ENCODE peak calls at places on chromosome 13, in eight cellular contexts. R, N, A, B, Z, W, X and M are unnamed samples.

GRCh38 chr13:112770504-112770903 is 80.7 kb downstream of the ATP11A start:
- DNase-seq in W (no peak), N (no peak), Z (no peak), R (no peak), A (no peak), X (no peak), B (no peak), M (peak; percentile 60)

GRCh38 chr13:41463823-41464602 is 6.7 kb downstream of the RGCC start:
- DNase-seq in N (no peak), Z (no peak), B (no peak), R (peak; percentile 37), X (no peak), A (no peak), W (no peak), M (no peak)

GRCh38 chr13:89372193-89372592 is 1701.0 kb downstream of the SLITRK5 start:
- DNase-seq in R (no peak), N (no peak), A (no peak), X (no peak), B (no peak), Z (no peak), W (no peak), M (no peak)

GRCh38 chr13:27442071-27442647 is 8.2 kb downstream of the MTIF3 start:
- DNase-seq in B (no peak), R (peak; percentile 38), N (peak; percentile 54), X (no peak), A (no peak), W (no peak), Z (no peak), M (peak; percentile 44)

GRCh38 chr13:27362064-27362751 is 62.2 kb upstream of the GTF3A start:
- DNase-seq in N (peak; percentile 96), W (peak; percentile 45), Z (peak; percentile 88), X (peak; percentile 80), R (peak; percentile 78), A (peak; percentile 91), B (peak; percentile 81), M (peak; percentile 93)

GRCh38 chr13:40355126-40355719 is 311.2 kb downstream of the FOXO1 start:
- DNase-seq in A (no peak), R (no peak), W (no peak), B (no peak), Z (no peak), X (no peak), N (no peak), M (no peak)

GRCh38 chr13:106709509-106709908 is 141.6 kb upstream of the ARGLU1 start:
- DNase-seq in Z (no peak), A (no peak), X (peak; percentile 69), R (no peak), N (no peak), B (peak; percentile 64), W (no peak), M (no peak)

GRCh38 chr13:32659736-32660135 is 73.5 kb downstream of the PDS5B start:
- DNase-seq in X (peak; percentile 25), B (peak; percentile 47), R (no peak), N (no peak), Z (no peak), A (no peak), W (no peak), M (no peak)

GRCh38 chr13:28177877-28178276 is 39.5 kb downstream of the PAN3 start:
- DNase-seq in R (no peak), W (no peak), X (no peak), A (no peak), N (no peak), Z (no peak), B (no peak), M (no peak)

GRCh38 chr13:99086149-99086868 is 108.4 kb upstream of the DOCK9 start:
- DNase-seq in R (peak; percentile 70), A (peak; percentile 72), W (no peak), N (peak; percentile 62), Z (peak; percentile 75), B (peak; percentile 36), X (peak; percentile 43), M (peak; percentile 89)

GRCh38 chr13:110714798-110715394 is 1.4 kb downstream of the ING1 start:
- DNase-seq in X (peak; percentile 44), A (peak; percentile 78), W (no peak), B (peak; percentile 58), R (peak; percentile 62), Z (peak; percentile 86), N (peak; percentile 64), M (peak; percentile 64)

GRCh38 chr13:27534976-27535370 is 84.6 kb upstream of the MTIF3 start:
- DNase-seq in N (no peak), W (no peak), R (no peak), A (no peak), B (no peak), Z (no peak), X (no peak), M (no peak)

GRCh38 chr13:42893346-42893745 is 98.7 kb downstream of the EPSTI1 start:
- DNase-seq in A (no peak), N (no peak), X (peak; percentile 91), R (no peak), B (peak; percentile 81), Z (no peak), W (no peak), M (no peak)

GRCh38 chr13:49637989-49638388 is 9.7 kb downstream of the ARL11 start:
- DNase-seq in X (no peak), A (no peak), R (no peak), Z (no peak), W (no peak), N (no peak), B (no peak), M (no peak)

GRCh38 chr13:33611016-33611805 is 206.7 kb upstream of the RFC3 start:
- DNase-seq in W (peak; percentile 13), R (no peak), Z (peak; percentile 77), B (peak; percentile 86), A (peak; percentile 68), N (peak; percentile 45), X (peak; percentile 68), M (peak; percentile 23)

GRCh38 chr13:111994578-111994977 is 72.4 kb upstream of the SOX1 start:
- DNase-seq in Z (no peak), W (no peak), R (no peak), N (no peak), B (no peak), X (no peak), A (no peak), M (no peak)

GRCh38 chr13:37985281-37985680 is 115.7 kb upstream of the TRPC4 start:
- DNase-seq in W (no peak), R (no peak), Z (no peak), X (no peak), N (no peak), A (no peak), B (no peak), M (no peak)

GRCh38 chr13:99000137-99000536 is 22.3 kb upstream of the DOCK9 start:
- DNase-seq in X (no peak), A (no peak), B (no peak), N (no peak), W (no peak), R (no peak), Z (no peak), M (no peak)

GRCh38 chr13:105655046-105655445 is 880.4 kb downstream of the EFNB2 start:
- DNase-seq in B (peak; percentile 93), N (no peak), A (no peak), W (no peak), R (no peak), X (peak; percentile 73), Z (no peak), M (no peak)

GRCh38 chr13:102597029-102598015 is 536 bp downstream of the TPP2 start:
- DNase-seq in Z (peak; percentile 70), A (peak; percentile 69), N (peak; percentile 31), W (no peak), B (peak; percentile 66), X (peak; percentile 23), R (peak; percentile 19), M (peak; percentile 60)

GRCh38 chr13:102596147-102597028 is at the start of gene TPP2:
- DNase-seq in A (peak; percentile 100), B (peak; percentile 100), X (peak; percentile 99), Z (peak; percentile 99), N (peak; percentile 98), W (peak; percentile 96), R (peak; percentile 98), M (peak; percentile 98)

GRCh38 chr13:102598061-102598460 is 1.3 kb downstream of the TPP2 start:
- DNase-seq in X (peak; percentile 11), W (no peak), Z (no peak), N (no peak), R (no peak), B (no peak), A (no peak), M (peak; percentile 17)

DNA sequence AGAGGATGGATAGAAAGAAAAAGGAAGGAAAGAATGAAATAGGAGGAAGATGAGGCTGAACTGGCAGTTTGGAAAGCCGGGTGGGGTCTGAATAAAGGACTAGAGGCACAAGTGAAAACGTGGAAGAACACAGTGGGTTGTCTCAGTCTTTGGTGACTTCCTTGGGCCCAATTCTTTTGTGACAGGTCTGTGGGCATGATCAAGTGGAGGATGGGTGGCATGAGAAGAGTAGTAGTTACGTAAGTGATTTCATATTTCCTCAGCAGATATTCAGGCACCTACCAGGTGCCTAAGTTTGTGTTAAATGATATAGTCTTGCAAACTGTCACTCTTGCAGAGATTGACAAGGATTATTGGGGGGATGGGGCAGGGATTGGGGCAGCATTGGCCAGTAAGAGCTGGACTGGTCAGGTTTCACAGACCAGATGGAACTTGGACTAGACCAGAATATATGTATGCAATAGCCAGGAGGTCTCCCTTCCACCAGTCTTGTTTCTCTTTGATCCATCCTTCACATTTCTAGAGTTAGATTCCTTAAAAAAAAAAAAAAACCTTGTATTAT is 2.7 kb downstream of the TPP2 start:
- DNase-seq in X (no peak), N (no peak), B (no peak), Z (no peak), A (no peak), W (no peak), R (peak; percentile 20), M (no peak)
- H3K4me3 ChIP-seq in X (no peak overlapping the region), N (peak overlapping the region; percentile 79), B (no peak overlapping the region), Z (no peak overlapping the region), A (peak overlapping the region; percentile 97), W (no peak overlapping the region), R (peak overlapping the region; percentile 28), M (no peak overlapping the region)

DNA sequence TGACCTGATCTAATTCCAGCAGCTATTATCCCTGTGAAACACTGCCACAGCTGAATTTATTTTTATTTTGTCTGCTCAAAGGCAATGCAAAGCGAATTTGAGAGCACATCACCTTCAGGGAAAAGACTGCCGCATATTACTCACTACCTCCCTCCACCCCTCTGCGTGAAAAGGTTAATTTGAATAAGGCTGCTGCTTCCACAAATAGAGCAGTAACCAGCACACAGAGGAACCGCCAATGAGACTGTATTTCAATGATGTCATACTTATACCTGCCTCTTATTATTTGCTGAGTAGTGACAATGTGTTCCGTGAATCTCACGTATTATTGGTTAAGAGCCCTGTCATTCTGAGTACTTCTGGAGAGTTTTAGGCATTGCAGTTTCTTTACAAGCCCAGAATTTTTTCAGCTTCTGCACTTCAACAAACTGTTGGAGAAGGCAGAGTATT is 156.1 kb upstream of the KLF12 start:
- DNase-seq in N (peak; percentile 93), W (no peak), B (peak; percentile 98), R (peak; percentile 23), A (no peak), X (peak; percentile 87), Z (no peak), M (peak; percentile 6)
- H3K4me3 ChIP-seq in N (no peak overlapping the region), W (peak overlapping the region; percentile 58), B (peak overlapping the region; percentile 41), R (no peak overlapping the region), A (peak overlapping the region; percentile 43), X (no peak overlapping the region), Z (peak overlapping the region; percentile 6), M (no peak overlapping the region)

GRCh38 chr13:75913925-75914324 is 277.8 kb downstream of the LMO7 start:
- DNase-seq in R (no peak), W (no peak), A (no peak), B (no peak), N (no peak), X (no peak), Z (no peak), M (no peak)
- H3K4me3 ChIP-seq in R (no peak overlapping the region), W (no peak overlapping the region), A (no peak overlapping the region), B (no peak overlapping the region), N (no peak overlapping the region), X (no peak overlapping the region), Z (no peak overlapping the region), M (no peak overlapping the region)

GRCh38 chr13:51760592-51760991 is 43.4 kb downstream of the DHRS12 start:
- DNase-seq in A (no peak), B (no peak), Z (no peak), X (no peak), R (no peak), W (no peak), N (no peak), M (no peak)
- H3K4me3 ChIP-seq in A (peak overlapping the region; percentile 46), B (no peak overlapping the region), Z (no peak overlapping the region), X (no peak overlapping the region), R (no peak overlapping the region), W (peak overlapping the region; percentile 55), N (no peak overlapping the region), M (no peak overlapping the region)